ENCODE peak calls at places on chromosomes 4 and X, in four cellular contexts. One of them, this sample, is unnamed.

GRCh38 chr4:121072080-121072835 is at the start of gene NDNF:
- DNase-seq in H9: peak
- DNase-seq in IMR-90: peak
- DNase-seq in mesendoderm: peak
- DNase-seq in this sample: peak

GRCh38 chr4:26238782-26239647 is 81.8 kb upstream of the RBPJ start:
- DNase-seq in H9: no peak
- DNase-seq in IMR-90: peak
- DNase-seq in mesendoderm: peak
- DNase-seq in this sample: no peak

GRCh38 chr4:39259571-39260330 is 77.4 kb downstream of the WDR19 start:
- DNase-seq in H9: no peak
- DNase-seq in IMR-90: peak
- DNase-seq in mesendoderm: no peak
- DNase-seq in this sample: no peak

GRCh38 chr4:94409947-94410346 is 41.8 kb upstream of the PDLIM5 start:
- DNase-seq in H9: no peak
- DNase-seq in IMR-90: no peak
- DNase-seq in mesendoderm: no peak
- DNase-seq in this sample: no peak

GRCh38 chr4:142614621-142615323 is 231.3 kb downstream of the INPP4B start:
- DNase-seq in H9: no peak
- DNase-seq in IMR-90: peak
- DNase-seq in mesendoderm: no peak
- DNase-seq in this sample: no peak

GRCh38 chr4:156950950-156951349 is 20.6 kb downstream of the PDGFC start:
- DNase-seq in H9: no peak
- DNase-seq in IMR-90: no peak
- DNase-seq in mesendoderm: no peak
- DNase-seq in this sample: no peak

GRCh38 chr4:177612684-177613083 is 170.4 kb upstream of the AGA start:
- DNase-seq in H9: no peak
- DNase-seq in IMR-90: no peak
- DNase-seq in mesendoderm: no peak
- DNase-seq in this sample: no peak

GRCh38 chrX:47581731-47582647 is at the start of gene TIMP1:
- DNase-seq in H9: peak
- DNase-seq in IMR-90: peak
- DNase-seq in mesendoderm: peak
- DNase-seq in this sample: peak

GRCh38 chr4:24594887-24595286 is 10.5 kb upstream of the DHX15 start:
- DNase-seq in H9: no peak
- DNase-seq in IMR-90: peak
- DNase-seq in mesendoderm: no peak
- DNase-seq in this sample: no peak

GRCh38 chr4:169270156-169270809 is 473 bp downstream of the SH3RF1 start:
- DNase-seq in H9: peak
- DNase-seq in IMR-90: no peak
- DNase-seq in mesendoderm: peak
- DNase-seq in this sample: peak

GRCh38 chrX:110346681-110347080 is 12.0 kb upstream of the RTL9 start:
- DNase-seq in H9: peak
- DNase-seq in IMR-90: no peak
- DNase-seq in mesendoderm: peak
- DNase-seq in this sample: no peak

GRCh38 chr4:41384992-41385391 is 128.3 kb downstream of the UCHL1 start:
- DNase-seq in H9: no peak
- DNase-seq in IMR-90: no peak
- DNase-seq in mesendoderm: peak
- DNase-seq in this sample: no peak

GRCh38 chrX:68842351-68842750 is 13.5 kb downstream of the EFNB1 start:
- DNase-seq in H9: no peak
- DNase-seq in IMR-90: no peak
- DNase-seq in mesendoderm: no peak
- DNase-seq in this sample: no peak

GRCh38 chr4:177380730-177381287 is 61.4 kb downstream of the AGA start:
- DNase-seq in H9: peak
- DNase-seq in IMR-90: no peak
- DNase-seq in mesendoderm: peak
- DNase-seq in this sample: peak

GRCh38 chr4:41967392-41967791 is 14.2 kb upstream of the DCAF4L1 start:
- DNase-seq in H9: no peak
- DNase-seq in IMR-90: no peak
- DNase-seq in mesendoderm: no peak
- DNase-seq in this sample: no peak

GRCh38 chr4:96035727-96036126 is 195.8 kb downstream of the PDHA2 start:
- DNase-seq in H9: no peak
- DNase-seq in IMR-90: no peak
- DNase-seq in mesendoderm: peak
- DNase-seq in this sample: no peak

GRCh38 chr4:69787879-69788278 is 27.5 kb upstream of the SULT1B1 start:
- DNase-seq in H9: no peak
- DNase-seq in IMR-90: peak
- DNase-seq in mesendoderm: no peak
- DNase-seq in this sample: no peak

GRCh38 chrX:37603938-37604409 is 32.5 kb downstream of the LANCL3 start:
- DNase-seq in H9: no peak
- DNase-seq in IMR-90: no peak
- DNase-seq in mesendoderm: no peak
- DNase-seq in this sample: no peak

GRCh38 chr4:7979652-7979968 is 39.9 kb upstream of the AFAP1 start:
- DNase-seq in H9: peak
- DNase-seq in IMR-90: no peak
- DNase-seq in mesendoderm: peak
- DNase-seq in this sample: no peak

GRCh38 chr4:116358633-116359222 is 726.6 kb downstream of the TRAM1L1 start:
- DNase-seq in H9: peak
- DNase-seq in IMR-90: peak
- DNase-seq in mesendoderm: peak
- DNase-seq in this sample: peak

GRCh38 chr4:5165419-5166369 is 114.4 kb downstream of the STK32B start:
- DNase-seq in H9: peak
- DNase-seq in IMR-90: peak
- DNase-seq in mesendoderm: peak
- DNase-seq in this sample: no peak

GRCh38 chrX:23062359-23062758 is 62.6 kb downstream of the DDX53 start:
- DNase-seq in H9: no peak
- DNase-seq in IMR-90: no peak
- DNase-seq in mesendoderm: no peak
- DNase-seq in this sample: no peak

DNA sequence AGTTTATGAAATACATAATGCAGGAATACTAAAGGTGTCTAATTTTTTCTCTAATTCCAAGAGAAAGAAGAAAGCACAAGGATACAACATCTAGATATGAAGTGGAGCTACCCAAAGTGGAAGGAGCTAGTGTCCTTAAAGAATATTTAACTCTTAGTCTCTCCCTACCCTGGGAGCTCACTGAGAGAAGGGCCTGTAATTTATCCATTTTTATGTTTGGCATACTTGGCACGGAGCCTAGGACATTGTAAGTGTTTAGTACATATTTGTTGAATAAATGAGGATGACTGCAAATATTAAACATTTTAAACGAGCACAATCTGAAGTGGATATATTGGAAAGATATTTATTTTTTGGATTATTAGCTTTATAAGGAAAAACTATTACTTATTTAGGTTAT is 674.8 kb downstream of the IQCM start:
- DNase-seq in H9: no peak
- DNase-seq in IMR-90: peak
- DNase-seq in mesendoderm: no peak
- DNase-seq in this sample: no peak
- H3K56ac ChIP-seq in H9: no peak
- H3K56ac ChIP-seq in IMR-90: no peak
- H3K56ac ChIP-seq in mesendoderm: no peak
- H3K56ac ChIP-seq in this sample: no peak

GRCh38 chrX:38887222-38887621 is 86.0 kb downstream of the MID1IP1 start:
- DNase-seq in H9: no peak
- DNase-seq in IMR-90: no peak
- DNase-seq in mesendoderm: no peak
- DNase-seq in this sample: no peak

GRCh38 chrX:38891641-38892413 is 90.6 kb downstream of the MID1IP1 start:
- DNase-seq in H9: no peak
- DNase-seq in IMR-90: peak
- DNase-seq in mesendoderm: peak
- DNase-seq in this sample: no peak

GRCh38 chrX:38893441-38893840 is 92.2 kb downstream of the MID1IP1 start:
- DNase-seq in H9: no peak
- DNase-seq in IMR-90: peak
- DNase-seq in mesendoderm: no peak
- DNase-seq in this sample: no peak

GRCh38 chrX:38890963-38891362 is 89.7 kb downstream of the MID1IP1 start:
- DNase-seq in H9: no peak
- DNase-seq in IMR-90: no peak
- DNase-seq in mesendoderm: no peak
- DNase-seq in this sample: no peak

GRCh38 chrX:38890326-38890725 is 89.1 kb downstream of the MID1IP1 start:
- DNase-seq in H9: no peak
- DNase-seq in IMR-90: no peak
- DNase-seq in mesendoderm: no peak
- DNase-seq in this sample: no peak
- H3K56ac ChIP-seq in H9: no peak
- H3K56ac ChIP-seq in IMR-90: no peak
- H3K56ac ChIP-seq in mesendoderm: no peak
- H3K56ac ChIP-seq in this sample: no peak

GRCh38 chrX:7950865-7951264 is 23.7 kb upstream of the PNPLA4 start:
- DNase-seq in H9: no peak
- DNase-seq in IMR-90: no peak
- DNase-seq in mesendoderm: no peak
- DNase-seq in this sample: no peak

GRCh38 chrX:7948483-7948882 is 21.3 kb upstream of the PNPLA4 start:
- DNase-seq in H9: no peak
- DNase-seq in IMR-90: no peak
- DNase-seq in mesendoderm: no peak
- DNase-seq in this sample: no peak

GRCh38 chrX:7941390-7942042 is 14.3 kb upstream of the PNPLA4 start:
- DNase-seq in H9: peak
- DNase-seq in IMR-90: peak
- DNase-seq in mesendoderm: peak
- DNase-seq in this sample: no peak

GRCh38 chrX:7943600-7944245 is 16.5 kb upstream of the PNPLA4 start:
- DNase-seq in H9: no peak
- DNase-seq in IMR-90: no peak
- DNase-seq in mesendoderm: no peak
- DNase-seq in this sample: no peak

GRCh38 chrX:7946960-7947359 is 19.7 kb upstream of the PNPLA4 start:
- DNase-seq in H9: peak
- DNase-seq in IMR-90: no peak
- DNase-seq in mesendoderm: peak
- DNase-seq in this sample: no peak
- H3K56ac ChIP-seq in H9: no peak
- H3K56ac ChIP-seq in IMR-90: no peak
- H3K56ac ChIP-seq in mesendoderm: no peak
- H3K56ac ChIP-seq in this sample: no peak

DNA sequence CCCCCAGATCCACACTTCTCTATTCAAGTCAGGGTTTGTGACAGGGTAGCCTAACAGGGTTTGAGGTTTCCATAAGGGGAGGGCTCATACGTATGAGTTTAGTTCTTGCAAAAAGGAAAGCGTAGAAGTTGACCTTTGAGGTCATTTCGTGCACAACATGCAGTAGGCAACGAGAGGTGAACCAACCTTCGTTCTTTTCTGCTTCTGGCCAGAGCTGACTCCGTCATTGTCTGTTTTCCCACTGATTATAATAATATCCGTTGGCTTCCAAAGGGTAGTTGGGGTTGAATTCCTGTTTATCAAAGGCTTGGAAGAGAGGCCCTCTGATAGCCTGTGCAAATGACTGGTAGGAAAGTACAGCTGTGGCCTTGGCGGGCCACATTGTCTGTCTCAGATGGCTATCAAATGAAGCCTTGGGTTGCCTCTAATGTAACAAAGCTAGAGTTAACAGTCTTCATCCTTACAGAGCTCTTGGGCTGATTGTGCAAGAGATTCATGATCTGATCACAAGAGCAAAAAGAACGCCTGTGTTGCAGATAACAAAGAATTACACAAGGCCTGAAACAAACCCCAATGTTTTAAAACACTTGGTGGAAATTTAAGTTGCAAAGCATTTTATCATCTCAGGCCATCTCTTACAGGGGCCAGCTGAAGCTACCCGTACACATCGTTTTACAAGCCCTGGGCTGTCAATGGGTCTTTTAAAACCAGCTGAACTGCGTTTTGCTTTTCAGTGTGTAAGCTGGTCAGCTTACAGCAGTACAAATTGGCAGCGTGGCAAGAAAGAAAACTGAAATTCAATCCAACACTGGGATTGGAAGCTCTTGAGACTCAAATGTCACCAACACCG is 46.1 kb upstream of the FAM9C start:
- DNase-seq in H9: no peak
- DNase-seq in IMR-90: peak
- DNase-seq in mesendoderm: no peak
- DNase-seq in this sample: no peak
- H3K56ac ChIP-seq in H9: no peak
- H3K56ac ChIP-seq in IMR-90: no peak
- H3K56ac ChIP-seq in mesendoderm: no peak
- H3K56ac ChIP-seq in this sample: no peak

GRCh38 chrX:141814213-141814857 is 23.8 kb upstream of the MAGEC3 start:
- DNase-seq in H9: no peak
- DNase-seq in IMR-90: no peak
- DNase-seq in mesendoderm: peak
- DNase-seq in this sample: no peak

GRCh38 chrX:141815904-141816303 is 22.2 kb upstream of the MAGEC3 start:
- DNase-seq in H9: no peak
- DNase-seq in IMR-90: no peak
- DNase-seq in mesendoderm: no peak
- DNase-seq in this sample: no peak

GRCh38 chrX:141811438-141811837 is 26.7 kb upstream of the MAGEC3 start:
- DNase-seq in H9: no peak
- DNase-seq in IMR-90: no peak
- DNase-seq in mesendoderm: no peak
- DNase-seq in this sample: no peak
- H3K56ac ChIP-seq in H9: no peak
- H3K56ac ChIP-seq in IMR-90: no peak
- H3K56ac ChIP-seq in mesendoderm: no peak
- H3K56ac ChIP-seq in this sample: no peak

GRCh38 chr4:139913995-139914394 is 240.0 kb downstream of the MAML3 start:
- DNase-seq in H9: no peak
- DNase-seq in IMR-90: peak
- DNase-seq in mesendoderm: no peak
- DNase-seq in this sample: no peak
- H3K56ac ChIP-seq in H9: no peak
- H3K56ac ChIP-seq in IMR-90: peak
- H3K56ac ChIP-seq in mesendoderm: no peak
- H3K56ac ChIP-seq in this sample: no peak

GRCh38 chr4:159273841-159274240 is 171.0 kb downstream of the RAPGEF2 start:
- DNase-seq in H9: no peak
- DNase-seq in IMR-90: no peak
- DNase-seq in mesendoderm: no peak
- DNase-seq in this sample: no peak
- H3K56ac ChIP-seq in H9: no peak
- H3K56ac ChIP-seq in IMR-90: no peak
- H3K56ac ChIP-seq in mesendoderm: no peak
- H3K56ac ChIP-seq in this sample: no peak

DNA sequence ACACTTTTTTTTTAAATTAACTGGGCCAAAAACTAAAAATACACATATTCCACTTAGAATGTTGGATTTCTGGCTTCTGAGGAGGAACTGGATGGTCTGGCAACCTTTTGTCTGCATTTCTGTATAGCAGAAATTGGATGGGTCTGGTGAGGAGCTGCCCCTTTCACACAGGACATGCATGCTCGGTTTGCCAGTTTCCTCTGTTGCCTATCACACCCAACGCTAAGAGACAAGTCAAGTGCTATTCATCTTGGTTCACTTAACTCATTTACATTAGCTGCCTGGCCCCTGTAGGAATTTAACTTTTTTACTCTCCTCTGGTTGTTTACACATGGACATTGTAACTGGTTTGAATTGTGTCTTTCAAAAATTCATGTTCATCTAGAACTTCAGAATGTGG is 195.7 kb downstream of the PACRGL start:
- DNase-seq in H9: no peak
- DNase-seq in IMR-90: no peak
- DNase-seq in mesendoderm: no peak
- DNase-seq in this sample: no peak
- H3K56ac ChIP-seq in H9: no peak
- H3K56ac ChIP-seq in IMR-90: no peak
- H3K56ac ChIP-seq in mesendoderm: no peak
- H3K56ac ChIP-seq in this sample: no peak